ENCODE peak calls at places on chromosomes 5 and 9, in four cellular contexts. N, B, D and G are unnamed samples.
A peak's percentile ranks its signal among the peaks of the same experiment; 100 is the strongest.

GRCh38 chr5:125026900-125027731 is 280.7 kb upstream of the ZNF608 start:
- DNase-seq in N (no peak), B (no peak), D (no peak), G (peak; percentile 70)

GRCh38 chr5:10584714-10585113 is 20.8 kb downstream of the ANKRD33B start:
- DNase-seq in N (no peak), B (no peak), D (no peak), G (no peak)

GRCh38 chr9:16879416-16879815 is 8.9 kb upstream of the BNC2 start:
- DNase-seq in N (no peak), B (no peak), D (no peak), G (no peak)

GRCh38 chr5:59293700-59294099 is 599.8 kb downstream of the PDE4D start:
- DNase-seq in N (no peak), B (no peak), D (no peak), G (no peak)

GRCh38 chr9:99019523-99020331 is 76.0 kb downstream of the COL15A1 start:
- DNase-seq in N (no peak), B (no peak), D (no peak), G (no peak)

GRCh38 chr9:133057006-133057405 is 4.8 kb upstream of the CEL start:
- DNase-seq in N (no peak), B (peak; percentile 34), D (no peak), G (no peak)

GRCh38 chr9:130177898-130178805 is 5.9 kb downstream of the NCS1 start:
- DNase-seq in N (no peak), B (no peak), D (no peak), G (no peak)

GRCh38 chr9:73149371-73150067 is 2.1 kb upstream of the ANXA1 start:
- DNase-seq in N (no peak), B (peak; percentile 24), D (no peak), G (no peak)

GRCh38 chr5:119537704-119538103 is 85.4 kb downstream of the HSD17B4 start:
- DNase-seq in N (no peak), B (peak; percentile 34), D (no peak), G (peak; percentile 39)

GRCh38 chr9:95436416-95436815 is 80.4 kb downstream of the PTCH1 start:
- DNase-seq in N (no peak), B (no peak), D (no peak), G (no peak)

GRCh38 chr5:17365756-17366155 is 132.3 kb upstream of the TAF11L2 start:
- DNase-seq in N (no peak), B (no peak), D (no peak), G (no peak)

GRCh38 chr5:78628260-78629024 is 20.1 kb downstream of the LHFPL2 start:
- DNase-seq in N (no peak), B (no peak), D (no peak), G (no peak)

GRCh38 chr9:111360881-111361280 is 30.9 kb upstream of the OR2K2 start:
- DNase-seq in N (no peak), B (no peak), D (no peak), G (no peak)

GRCh38 chr5:67238191-67238590 is 41.6 kb upstream of the CD180 start:
- DNase-seq in N (no peak), B (no peak), D (no peak), G (no peak)

GRCh38 chr5:93235751-93236150 is 345.3 kb downstream of the NR2F1-AS1 start:
- DNase-seq in N (no peak), B (no peak), D (no peak), G (no peak)

GRCh38 chr5:115932991-115933390 is 29.3 kb upstream of the LVRN start:
- DNase-seq in N (no peak), B (no peak), D (no peak), G (no peak)

GRCh38 chr5:14173419-14174234 is 30.5 kb downstream of the TRIO start:
- DNase-seq in N (no peak), B (no peak), D (no peak), G (no peak)

GRCh38 chr9:133485531-133486260 is 6.8 kb upstream of the SLC2A6 start:
- DNase-seq in N (no peak), B (peak; percentile 79), D (no peak), G (no peak)

GRCh38 chr5:173880306-173880985 is 7.7 kb upstream of the CPEB4 start:
- DNase-seq in N (no peak), B (no peak), D (no peak), G (no peak)